ENCODE peak calls at places on chromosomes 7 and 10, in seven cellular contexts. X is AML-193; U is glomerular endothelial cell; O is activated CD4-positive, alpha-beta T cell treated with anti-CD3 and anti-CD28 coated beads, Interleukin-2, amount 50 U/mL, for 48 hours; W is neuronal stem cell; V is Caco-2; H is left ventricle myocardium inferior. E is an unnamed sample.

GRCh38 chr7:120272261-120272895 is 597 bp upstream of the KCND2 start:
- DNase-seq in U (no peak), V (peak), W (peak), H (no peak), O (no peak), X (peak), E (no peak)

GRCh38 chr7:24587853-24588252 is 14.6 kb downstream of the PALS2 start:
- DNase-seq in X (no peak), V (peak), U (no peak), O (peak), H (no peak), W (peak), E (no peak)

GRCh38 chr7:102030696-102031095 is 213.3 kb downstream of the CUX1 start:
- DNase-seq in X (no peak), H (no peak), O (no peak), W (no peak), V (no peak), U (no peak), E (no peak)

GRCh38 chr10:69789164-69789576 is 12.5 kb upstream of the COL13A1 start:
- DNase-seq in V (no peak), U (no peak), W (no peak), X (no peak), O (no peak), H (no peak), E (no peak)

GRCh38 chr7:80147543-80148376 is 13.1 kb downstream of the GNAI1 start:
- DNase-seq in X (no peak), V (no peak), U (no peak), W (no peak), O (no peak), H (no peak), E (no peak)

GRCh38 chr7:148662646-148663045 is 36.1 kb upstream of the CUL1 start:
- DNase-seq in H (no peak), U (no peak), O (no peak), X (no peak), W (no peak), V (no peak), E (no peak)

GRCh38 chr10:48234295-48234694 is 40.2 kb downstream of the FRMPD2 start:
- DNase-seq in V (peak), X (no peak), H (no peak), O (no peak), U (no peak), W (no peak), E (no peak)

GRCh38 chr7:95609277-95609971 is 13.1 kb upstream of the PDK4 start:
- DNase-seq in X (peak), H (no peak), U (peak), V (no peak), W (no peak), O (no peak), E (peak)

GRCh38 chr7:45661302-45661995 is 87.3 kb downstream of the ADCY1 start:
- DNase-seq in H (no peak), U (no peak), X (no peak), O (no peak), W (no peak), V (no peak), E (no peak)

GRCh38 chr10:104680467-104681401 is 39.6 kb downstream of the SORCS3 start:
- DNase-seq in O (no peak), X (no peak), W (peak), H (no peak), U (no peak), V (no peak), E (peak)

GRCh38 chr10:6953131-6953834 is 373.2 kb upstream of the PRKCQ start:
- DNase-seq in X (no peak), W (no peak), V (no peak), H (peak), O (no peak), U (no peak), E (peak)

GRCh38 chr10:49106451-49106850 is 8.9 kb downstream of the VSTM4 start:
- DNase-seq in X (no peak), V (no peak), O (no peak), U (no peak), H (peak), W (no peak), E (peak)